ENCODE peak calls at places on chromosome 19, in ten cellular contexts. R is HFFc6, P is endothelial cell, U is colonic mucosa, Z is mesothelial cell of epicardium, K is testis, G is NB4, B is PC-9, X is spleen, N is Peyer's patch. D is an unnamed sample.

GRCh38 chr19:5130371-5131030 is 161.6 kb downstream of the KDM4B start:
- DNase-seq in R (no peak), N (peak; percentile 81), Z (no peak), X (peak; percentile 90), G (no peak), P (no peak), U (no peak), B (no peak), K (no peak), D (no peak)

GRCh38 chr19:38742296-38742695 is 2.0 kb downstream of the CAPN12 start:
- DNase-seq in N (no peak), B (no peak), R (no peak), G (no peak), U (no peak), Z (no peak), X (peak; percentile 61), K (no peak), P (no peak), D (no peak)

GRCh38 chr19:55101261-55101660 is 16.2 kb downstream of the PPP1R12C start:
- DNase-seq in P (no peak), N (no peak), R (no peak), Z (no peak), G (no peak), U (no peak), B (no peak), X (no peak), K (no peak), D (no peak)

GRCh38 chr19:52778811-52779210 is 7.8 kb downstream of the ZNF600 start:
- DNase-seq in K (no peak), B (no peak), R (no peak), G (peak; percentile 38), U (no peak), X (no peak), N (no peak), P (no peak), Z (no peak), D (no peak)

GRCh38 chr19:39360599-39360998 is 18.4 kb downstream of the SAMD4B start:
- DNase-seq in G (no peak), N (no peak), P (no peak), U (no peak), B (no peak), K (no peak), R (no peak), X (no peak), Z (no peak), D (no peak)

GRCh38 chr19:7554990-7555864 is 19.7 kb downstream of the PNPLA6 start:
- DNase-seq in Z (no peak), P (no peak), N (no peak), X (no peak), B (no peak), G (no peak), U (peak; percentile 68), R (no peak), K (peak; percentile 83), D (no peak)

GRCh38 chr19:47539747-47540311 is 25.0 kb upstream of the NAPA start:
- DNase-seq in N (no peak), K (no peak), B (no peak), Z (no peak), U (no peak), R (no peak), G (no peak), X (no peak), P (no peak), D (no peak)

GRCh38 chr19:35811317-35812219 is 1.1 kb downstream of the PRODH2 start:
- DNase-seq in X (no peak), U (no peak), K (no peak), B (no peak), N (no peak), R (no peak), P (no peak), Z (no peak), G (no peak), D (no peak)

GRCh38 chr19:46880440-46880839 is 19.6 kb downstream of the ARHGAP35 start:
- DNase-seq in K (no peak), U (no peak), Z (no peak), G (no peak), P (no peak), N (no peak), B (no peak), R (no peak), X (no peak), D (no peak)

GRCh38 chr19:613732-614567 is 19.4 kb downstream of the POLRMT start:
- DNase-seq in P (no peak), R (no peak), K (no peak), B (no peak), U (no peak), X (no peak), G (no peak), Z (no peak), N (no peak), D (no peak)

GRCh38 chr19:16378291-16378889 is 53.8 kb downstream of the KLF2 start:
- DNase-seq in U (no peak), Z (no peak), G (no peak), X (peak; percentile 67), R (no peak), P (no peak), N (no peak), K (no peak), B (no peak), D (no peak)

GRCh38 chr19:16380943-16381755 is 56.5 kb downstream of the KLF2 start:
- DNase-seq in Z (no peak), U (no peak), B (no peak), X (peak; percentile 75), G (no peak), P (no peak), K (no peak), R (no peak), N (no peak), D (no peak)

GRCh38 chr19:16380314-16380695 is 55.7 kb downstream of the KLF2 start:
- DNase-seq in R (no peak), Z (no peak), N (no peak), P (no peak), X (peak; percentile 48), G (no peak), U (no peak), K (no peak), B (no peak), D (no peak)

GRCh38 chr19:16381756-16382401 is 57.3 kb downstream of the KLF2 start:
- DNase-seq in K (peak; percentile 68), R (no peak), N (no peak), X (peak; percentile 78), P (no peak), Z (no peak), G (no peak), U (no peak), B (no peak), D (no peak)

DNA sequence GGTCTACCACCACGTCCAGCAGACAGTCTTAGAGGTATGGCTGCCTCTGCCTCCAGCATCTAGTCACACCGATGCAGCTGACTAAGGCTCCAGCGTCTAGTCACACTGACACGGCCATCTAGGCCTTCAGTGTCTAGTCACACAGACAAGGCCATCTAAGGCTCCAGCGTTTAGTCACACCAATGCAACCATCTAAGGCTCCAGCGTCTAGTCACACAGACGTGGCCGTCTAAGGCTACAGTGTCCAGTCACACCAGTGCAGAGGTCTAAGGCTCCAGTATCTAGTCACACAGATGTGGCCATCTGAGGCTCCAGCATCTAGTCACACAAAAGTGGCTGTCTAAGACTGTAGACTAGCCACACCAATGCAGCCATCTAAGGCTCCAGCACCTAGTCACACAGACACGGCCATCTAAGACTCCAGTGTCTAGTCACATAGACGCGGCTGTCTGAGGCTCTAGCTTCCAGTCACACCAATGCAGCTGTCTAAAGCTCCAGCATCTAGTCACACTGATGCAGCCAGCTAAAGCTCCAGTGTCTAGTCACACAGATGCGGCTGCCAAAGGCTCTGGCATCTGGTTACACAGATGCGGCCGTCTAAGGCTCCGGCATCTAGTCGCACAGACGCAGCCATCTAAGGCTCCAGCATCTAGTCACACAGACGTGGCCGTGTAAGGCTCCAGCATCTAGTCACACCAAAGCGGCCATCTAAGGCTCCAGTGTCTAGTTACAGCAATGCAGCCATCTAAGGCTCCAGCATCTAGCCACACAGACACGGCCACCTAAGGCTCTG is 55.1 kb downstream of the KLF2 start:
- DNase-seq in R (no peak), K (no peak), Z (no peak), P (no peak), X (peak; percentile 69), N (no peak), U (no peak), G (no peak), B (no peak), D (no peak)
- TF ChIP-seq CTCF in R (no peak), K (no peak), Z (no peak), P (no peak), X (no peak), N (no peak), U (no peak), G (no peak), B (no peak), D (no peak)

GRCh38 chr19:50155520-50156109 is 7.5 kb downstream of the IZUMO2 start:
- DNase-seq in K (peak; percentile 25), P (no peak), U (no peak), G (no peak), Z (no peak), R (no peak), N (no peak), B (no peak), X (no peak), D (no peak)
- TF ChIP-seq CTCF in K (no peak), P (no peak), U (no peak), G (peak; percentile 29), Z (peak; percentile 21), R (peak; percentile 47), N (no peak), B (peak; percentile 52), X (no peak), D (peak; percentile 25)

DNA sequence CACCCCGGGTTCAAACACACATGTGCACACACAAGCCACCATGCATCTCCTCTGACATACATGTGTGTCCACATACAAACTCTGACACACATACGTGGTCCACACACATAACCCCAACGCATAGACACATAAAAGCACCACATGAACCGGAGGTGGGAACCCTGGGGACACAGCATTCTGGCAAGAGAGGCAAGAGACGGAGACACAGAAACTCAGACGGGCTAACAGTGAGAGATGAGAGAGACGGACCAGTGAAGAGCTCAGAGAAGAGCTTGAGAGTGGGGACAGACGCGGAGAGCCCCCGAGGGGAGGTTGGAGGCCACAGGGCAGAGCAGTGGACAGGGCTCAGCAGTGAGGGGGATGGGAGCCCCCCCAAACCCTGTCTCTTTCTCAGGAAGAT is 9.3 kb upstream of the ERFL start:
- DNase-seq in G (no peak), X (peak; percentile 63), B (no peak), Z (no peak), U (no peak), N (no peak), R (no peak), P (no peak), K (no peak), D (no peak)
- TF ChIP-seq CTCF in G (no peak), X (no peak), B (no peak), Z (no peak), U (no peak), N (no peak), R (no peak), P (no peak), K (no peak), D (no peak)

DNA sequence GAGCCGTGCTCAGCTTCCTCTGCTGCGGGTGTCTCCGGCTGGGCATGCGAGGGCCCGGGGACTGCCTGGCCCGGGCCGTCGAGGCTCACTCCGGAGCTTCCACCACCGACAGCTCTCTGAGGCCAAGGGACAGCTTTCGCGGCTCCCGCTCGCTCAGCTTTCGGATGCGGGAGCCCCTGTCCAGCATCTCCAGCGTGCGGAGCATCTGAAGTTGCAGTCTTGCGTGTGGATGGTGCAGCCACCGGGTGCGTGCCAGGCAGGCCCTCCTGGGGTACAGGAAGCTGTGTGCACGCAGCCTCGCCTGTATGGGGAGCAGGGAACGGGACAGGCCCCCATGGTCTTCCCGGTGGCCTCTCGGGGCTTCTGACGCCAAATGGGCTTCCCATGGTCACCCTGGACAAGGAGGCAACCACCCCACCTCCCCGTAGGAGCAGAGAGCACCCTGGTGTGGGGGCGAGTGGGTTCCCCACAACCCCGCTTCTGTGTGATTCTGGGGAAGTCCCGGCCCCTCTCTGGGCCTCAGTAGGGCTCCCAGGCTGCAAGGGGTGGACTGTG is 1.2 kb downstream of the S1PR4 start:
- DNase-seq in X (peak; percentile 89), U (no peak), N (peak; percentile 36), P (no peak), Z (no peak), G (peak; percentile 56), K (no peak), R (no peak), B (no peak), D (no peak)
- TF ChIP-seq CTCF in X (no peak), U (no peak), N (no peak), P (no peak), Z (no peak), G (no peak), K (no peak), R (no peak), B (no peak), D (no peak)